ENCODE peak calls at places on chromosomes 2 and 18, in four cellular contexts. One of them, this sample, is unnamed. For H3K9me3, the result is how much of the 10 kb centered on the place peaks cover.

GRCh38 chr18:13370995-13371625 is 152.6 kb downstream of the LDLRAD4 start:
- DNase-seq in Peyer's patch: no peak
- DNase-seq in A549: no peak
- DNase-seq in kidney: peak
- DNase-seq in this sample: peak

GRCh38 chr2:240921319-240922233 is 15.4 kb downstream of the CROCC2 start:
- DNase-seq in Peyer's patch: peak
- DNase-seq in A549: no peak
- DNase-seq in kidney: peak
- DNase-seq in this sample: peak

GRCh38 chr2:85844486-85844885 is 44.3 kb downstream of the ST3GAL5 start:
- DNase-seq in Peyer's patch: no peak
- DNase-seq in A549: no peak
- DNase-seq in kidney: no peak
- DNase-seq in this sample: peak

GRCh38 chr18:8319798-8320477 is 289.3 kb upstream of the RAB12 start:
- DNase-seq in Peyer's patch: no peak
- DNase-seq in A549: no peak
- DNase-seq in kidney: no peak
- DNase-seq in this sample: no peak

GRCh38 chr18:59140287-59140885 is 702 bp downstream of the SEC11C start:
- DNase-seq in Peyer's patch: peak
- DNase-seq in A549: peak
- DNase-seq in kidney: no peak
- DNase-seq in this sample: no peak

GRCh38 chr2:151162185-151162584 is 99.5 kb downstream of the RBM43 start:
- DNase-seq in Peyer's patch: no peak
- DNase-seq in A549: no peak
- DNase-seq in kidney: no peak
- DNase-seq in this sample: no peak

GRCh38 chr2:237540823-237541222 is 25.6 kb upstream of the PRLH start:
- DNase-seq in Peyer's patch: peak
- DNase-seq in A549: no peak
- DNase-seq in kidney: no peak
- DNase-seq in this sample: peak

GRCh38 chr2:217785544-217786045 is 217.2 kb downstream of the TNS1 start:
- DNase-seq in Peyer's patch: peak
- DNase-seq in A549: peak
- DNase-seq in kidney: peak
- DNase-seq in this sample: peak

GRCh38 chr2:241801611-241802420 is 7.2 kb upstream of the NEU4 start:
- DNase-seq in Peyer's patch: no peak
- DNase-seq in A549: no peak
- DNase-seq in kidney: peak
- DNase-seq in this sample: peak

GRCh38 chr2:240168546-240169361 is 28.3 kb upstream of the OTOS start:
- DNase-seq in Peyer's patch: no peak
- DNase-seq in A549: no peak
- DNase-seq in kidney: peak
- DNase-seq in this sample: no peak

GRCh38 chr2:99488587-99488998 is 1.2 kb downstream of the REV1 start:
- DNase-seq in Peyer's patch: no peak
- DNase-seq in A549: no peak
- DNase-seq in kidney: no peak
- DNase-seq in this sample: no peak

GRCh38 chr18:22346342-22346967 is 71.3 kb downstream of the CTAGE1 start:
- DNase-seq in Peyer's patch: peak
- DNase-seq in A549: no peak
- DNase-seq in kidney: peak
- DNase-seq in this sample: peak

GRCh38 chr2:3662239-3662638 is 4.2 kb downstream of the ALLC start:
- DNase-seq in Peyer's patch: peak
- DNase-seq in A549: no peak
- DNase-seq in kidney: no peak
- DNase-seq in this sample: no peak

GRCh38 chr18:9100796-9101195 is 1.7 kb upstream of the NDUFV2 start:
- DNase-seq in Peyer's patch: no peak
- DNase-seq in A549: no peak
- DNase-seq in kidney: no peak
- DNase-seq in this sample: no peak

GRCh38 chr2:240201861-240202260 is 61.4 kb upstream of the OTOS start:
- DNase-seq in Peyer's patch: peak
- DNase-seq in A549: no peak
- DNase-seq in kidney: no peak
- DNase-seq in this sample: no peak

DNA sequence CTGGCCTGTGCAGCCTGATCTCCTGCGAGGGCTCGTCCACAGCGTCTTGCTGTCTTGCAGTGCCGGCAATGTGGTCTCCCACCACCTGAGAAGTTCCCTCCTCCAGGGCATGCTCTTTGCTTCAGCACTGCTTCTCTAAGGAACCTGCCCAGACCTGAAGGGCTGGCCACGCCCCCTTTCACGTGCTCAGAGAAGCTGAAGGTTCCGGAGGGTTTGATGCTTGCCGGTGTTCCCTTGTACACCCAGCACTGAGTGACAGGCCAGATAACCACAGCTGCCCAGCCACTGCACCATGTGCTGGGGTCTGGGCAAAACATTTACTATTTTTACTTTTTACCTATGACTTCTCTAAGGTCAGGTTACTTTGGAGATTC is 1.7 kb upstream of the POLR2D start:
- DNase-seq in Peyer's patch: peak
- DNase-seq in A549: no peak
- DNase-seq in kidney: peak
- DNase-seq in this sample: no peak
- H3K4me3 ChIP-seq in Peyer's patch: no peak
- H3K4me3 ChIP-seq in A549: no peak
- H3K4me3 ChIP-seq in kidney: no peak
- H3K4me3 ChIP-seq in this sample: no peak

DNA sequence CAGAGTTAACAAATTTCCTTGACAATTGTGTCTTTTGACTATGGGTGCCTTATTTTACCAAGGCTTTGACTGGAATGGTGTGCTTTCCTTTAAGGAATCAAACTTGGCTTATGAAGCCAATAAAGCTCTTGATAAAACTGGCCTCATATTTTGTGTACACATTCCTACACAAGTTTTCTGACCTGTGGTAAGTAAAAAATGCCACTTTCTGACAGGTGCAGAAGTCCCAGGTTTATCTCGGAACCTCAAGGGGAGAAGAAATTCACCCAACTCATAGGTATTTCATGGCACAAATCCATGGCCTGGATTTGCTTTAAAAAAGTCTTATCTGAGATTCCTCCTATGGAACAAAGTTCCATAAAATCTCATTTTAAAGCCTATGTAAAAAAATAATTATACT is 880.6 kb upstream of the LRATD1 start:
- DNase-seq in Peyer's patch: no peak
- DNase-seq in A549: no peak
- DNase-seq in kidney: no peak
- DNase-seq in this sample: no peak
- H3K9me3 ChIP-seq in Peyer's patch: under half
- H3K9me3 ChIP-seq in A549: under half
- H3K9me3 ChIP-seq in kidney: under half
- H3K9me3 ChIP-seq in this sample: under half

GRCh38 chr2:47690132-47690531 is 92.8 kb upstream of the MSH6 start:
- DNase-seq in Peyer's patch: no peak
- DNase-seq in A549: no peak
- DNase-seq in kidney: no peak
- DNase-seq in this sample: no peak

GRCh38 chr2:47682231-47682749 is 100.7 kb upstream of the MSH6 start:
- DNase-seq in Peyer's patch: no peak
- DNase-seq in A549: no peak
- DNase-seq in kidney: no peak
- DNase-seq in this sample: no peak

GRCh38 chr2:47688561-47688960 is 94.4 kb upstream of the MSH6 start:
- DNase-seq in Peyer's patch: no peak
- DNase-seq in A549: no peak
- DNase-seq in kidney: no peak
- DNase-seq in this sample: no peak

GRCh38 chr2:47686018-47686417 is 96.9 kb upstream of the MSH6 start:
- DNase-seq in Peyer's patch: no peak
- DNase-seq in A549: no peak
- DNase-seq in kidney: no peak
- DNase-seq in this sample: no peak

GRCh38 chr2:47687856-47688255 is 95.1 kb upstream of the MSH6 start:
- DNase-seq in Peyer's patch: no peak
- DNase-seq in A549: no peak
- DNase-seq in kidney: no peak
- DNase-seq in this sample: no peak
- H3K27ac ChIP-seq in Peyer's patch: no peak
- H3K27ac ChIP-seq in A549: no peak
- H3K27ac ChIP-seq in kidney: no peak
- H3K27ac ChIP-seq in this sample: no peak

GRCh38 chr2:74502720-74503505 is 3.5 kb upstream of the LBX2 start:
- DNase-seq in Peyer's patch: peak
- DNase-seq in A549: peak
- DNase-seq in kidney: peak
- DNase-seq in this sample: peak

GRCh38 chr2:74500578-74500946 is 1.2 kb upstream of the LBX2 start:
- DNase-seq in Peyer's patch: no peak
- DNase-seq in A549: no peak
- DNase-seq in kidney: no peak
- DNase-seq in this sample: no peak

GRCh38 chr2:74499940-74500577 is 656 bp upstream of the LBX2 start:
- DNase-seq in Peyer's patch: no peak
- DNase-seq in A549: no peak
- DNase-seq in kidney: no peak
- DNase-seq in this sample: no peak

GRCh38 chr2:74502147-74502719 is 2.8 kb upstream of the LBX2 start:
- DNase-seq in Peyer's patch: peak
- DNase-seq in A549: no peak
- DNase-seq in kidney: peak
- DNase-seq in this sample: no peak

GRCh38 chr2:74501335-74502071 is 2.1 kb upstream of the LBX2 start:
- DNase-seq in Peyer's patch: no peak
- DNase-seq in A549: no peak
- DNase-seq in kidney: no peak
- DNase-seq in this sample: no peak
- H3K4me3 ChIP-seq in Peyer's patch: peak
- H3K4me3 ChIP-seq in A549: peak
- H3K4me3 ChIP-seq in kidney: peak
- H3K4me3 ChIP-seq in this sample: no peak